ENCODE peak calls at places on chromosomes 1 and 21, in four cellular contexts. T, N, O and U are unnamed samples.

GRCh38 chr21:38897532-38898421 is 92.0 kb downstream of the ETS2 start:
- DNase-seq in T (no peak), N (no peak), O (no peak), U (no peak)

GRCh38 chr21:43736224-43736883 is 17.4 kb downstream of the PDXK start:
- DNase-seq in T (no peak), N (no peak), O (no peak), U (no peak)

GRCh38 chr1:8421721-8422120 is 103.8 kb downstream of the SLC45A1 start:
- DNase-seq in T (no peak), N (no peak), O (no peak), U (no peak)

GRCh38 chr1:75908717-75909152 is 23.5 kb downstream of the ASB17 start:
- DNase-seq in T (peak; percentile 71), N (peak; percentile 38), O (no peak), U (peak; percentile 15)

GRCh38 chr1:12359734-12360133 is 129.9 kb downstream of the VPS13D start:
- DNase-seq in T (no peak), N (no peak), O (no peak), U (no peak)

GRCh38 chr1:184199036-184199796 is 147.7 kb downstream of the TSEN15 start:
- DNase-seq in T (peak; percentile 18), N (no peak), O (no peak), U (peak; percentile 12)

GRCh38 chr1:89041055-89041707 is 18.5 kb upstream of the GBP3 start:
- DNase-seq in T (peak; percentile 58), N (no peak), O (no peak), U (no peak)

GRCh38 chr1:193479187-193479586 is 292.8 kb upstream of the B3GALT2 start:
- DNase-seq in T (no peak), N (no peak), O (no peak), U (no peak)

GRCh38 chr1:200075522-200075921 is 48.0 kb downstream of the NR5A2 start:
- DNase-seq in T (peak; percentile 58), N (no peak), O (no peak), U (no peak)

GRCh38 chr1:56535949-56536348 is 43.4 kb downstream of the PLPP3 start:
- DNase-seq in T (no peak), N (no peak), O (no peak), U (no peak)

GRCh38 chr1:6445062-6445763 is 20.6 kb downstream of the ESPN start:
- DNase-seq in T (peak; percentile 54), N (peak; percentile 60), O (no peak), U (no peak)

GRCh38 chr1:44587796-44588460 is 86.4 kb downstream of the TMEM53 start:
- DNase-seq in T (no peak), N (no peak), O (no peak), U (peak; percentile 56)

GRCh38 chr1:79745928-79746327 is 739.4 kb upstream of the ADGRL4 start:
- DNase-seq in T (no peak), N (no peak), O (no peak), U (no peak)

GRCh38 chr21:46307625-46308024 is 16.0 kb downstream of the C21orf58 start:
- DNase-seq in T (no peak), N (no peak), O (no peak), U (no peak)

GRCh38 chr1:58898739-58899580 is 115.1 kb upstream of the JUN start:
- DNase-seq in T (peak; percentile 62), N (peak; percentile 85), O (peak; percentile 67), U (peak; percentile 50)

GRCh38 chr1:234579967-234580366 is 30.0 kb downstream of the IRF2BP2 start:
- DNase-seq in T (peak; percentile 24), N (no peak), O (no peak), U (no peak)

GRCh38 chr1:70659891-70660290 is 248.8 kb downstream of the CTH start:
- DNase-seq in T (no peak), N (no peak), O (no peak), U (no peak)

GRCh38 chr1:235199441-235199840 is 38.4 kb upstream of the RBM34 start:
- DNase-seq in T (peak; percentile 73), N (peak; percentile 29), O (no peak), U (no peak)

GRCh38 chr21:34909492-34910292 is 139.4 kb downstream of the RUNX1 start:
- DNase-seq in T (no peak), N (no peak), O (no peak), U (no peak)

GRCh38 chr1:2255420-2256369 is 27.6 kb downstream of the SKI start:
- DNase-seq in T (peak; percentile 78), N (peak; percentile 45), O (no peak), U (no peak)

GRCh38 chr1:232597721-232598120 is 32.2 kb downstream of the SIPA1L2 start:
- DNase-seq in T (no peak), N (no peak), O (no peak), U (no peak)

GRCh38 chr1:52771384-52771783 is 45.1 kb downstream of the ZYG11B start:
- DNase-seq in T (no peak), N (no peak), O (no peak), U (no peak)

DNA sequence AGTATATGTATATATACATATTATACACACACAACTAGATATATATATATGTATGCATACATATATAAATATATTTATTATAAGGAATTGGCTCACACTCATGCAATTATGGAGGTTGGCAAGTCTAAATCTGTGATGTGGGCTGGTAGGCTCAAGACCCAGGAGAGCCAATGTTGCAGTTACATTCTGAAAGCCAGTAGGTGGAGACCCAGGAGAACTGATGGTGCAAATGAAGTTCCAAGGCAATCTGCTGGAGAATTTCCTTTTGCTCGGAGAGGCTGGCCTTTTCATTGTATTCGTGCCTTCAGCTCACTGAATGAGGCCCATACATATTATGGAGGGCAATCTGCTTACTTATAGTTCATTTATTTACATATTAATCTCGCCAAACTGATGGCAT is 9.4 kb downstream of the IVL start:
- DNase-seq in T (no peak), N (peak; percentile 44), O (no peak), U (no peak)
- TF ChIP-seq CTCF in T (no peak), N (no peak), O (no peak), U (no peak)

DNA sequence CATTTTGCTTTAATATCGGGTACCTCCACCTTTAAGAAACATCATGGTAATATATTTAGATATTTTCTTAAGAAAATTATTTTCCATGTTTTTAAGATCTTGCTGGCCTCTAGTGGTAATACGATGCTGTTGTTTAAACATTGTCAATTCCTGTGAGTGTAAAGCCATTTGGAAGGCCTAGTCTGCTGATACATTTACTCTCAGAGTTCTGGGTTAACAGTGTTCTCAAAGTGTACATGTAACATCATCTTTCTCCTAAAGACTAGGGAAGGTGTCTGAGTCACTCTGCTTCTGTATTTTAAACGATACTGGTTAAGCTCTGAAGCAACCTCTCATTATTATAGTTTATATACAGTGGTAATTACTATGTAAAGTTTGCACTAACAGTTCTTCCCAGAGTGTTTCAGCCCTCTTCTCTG is 189.1 kb downstream of the RASAL2 start:
- DNase-seq in T (peak; percentile 87), N (no peak), O (no peak), U (no peak)
- TF ChIP-seq CTCF in T (peak; percentile 67), N (peak; percentile 37), O (peak; percentile 47), U (no peak)

DNA sequence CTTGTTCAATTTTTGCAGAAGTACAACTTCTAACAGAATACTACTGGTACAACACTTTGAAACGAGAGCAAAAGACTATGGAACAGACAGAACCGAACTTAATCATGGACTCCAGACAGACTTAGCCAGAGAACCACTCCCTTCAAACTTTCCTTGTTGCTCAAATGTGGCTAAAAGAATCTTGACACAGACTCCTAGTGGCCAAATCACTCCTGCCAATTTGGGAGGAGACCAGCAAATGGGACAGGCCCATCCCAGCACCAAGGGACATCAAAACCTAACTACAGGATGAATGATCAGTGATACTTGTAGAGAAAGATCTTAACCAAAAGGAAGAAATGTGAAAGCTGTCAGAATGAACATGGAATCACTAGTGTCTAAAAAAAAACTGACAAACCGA is 154.0 kb downstream of the MATN1 start:
- DNase-seq in T (no peak), N (no peak), O (no peak), U (no peak)
- TF ChIP-seq CTCF in T (no peak), N (no peak), O (no peak), U (no peak)

GRCh38 chr1:195105281-195105680 is 1503.0 kb downstream of the KCNT2 start:
- DNase-seq in T (no peak), N (no peak), O (no peak), U (no peak)
- TF ChIP-seq CTCF in T (no peak), N (no peak), O (no peak), U (no peak)

DNA sequence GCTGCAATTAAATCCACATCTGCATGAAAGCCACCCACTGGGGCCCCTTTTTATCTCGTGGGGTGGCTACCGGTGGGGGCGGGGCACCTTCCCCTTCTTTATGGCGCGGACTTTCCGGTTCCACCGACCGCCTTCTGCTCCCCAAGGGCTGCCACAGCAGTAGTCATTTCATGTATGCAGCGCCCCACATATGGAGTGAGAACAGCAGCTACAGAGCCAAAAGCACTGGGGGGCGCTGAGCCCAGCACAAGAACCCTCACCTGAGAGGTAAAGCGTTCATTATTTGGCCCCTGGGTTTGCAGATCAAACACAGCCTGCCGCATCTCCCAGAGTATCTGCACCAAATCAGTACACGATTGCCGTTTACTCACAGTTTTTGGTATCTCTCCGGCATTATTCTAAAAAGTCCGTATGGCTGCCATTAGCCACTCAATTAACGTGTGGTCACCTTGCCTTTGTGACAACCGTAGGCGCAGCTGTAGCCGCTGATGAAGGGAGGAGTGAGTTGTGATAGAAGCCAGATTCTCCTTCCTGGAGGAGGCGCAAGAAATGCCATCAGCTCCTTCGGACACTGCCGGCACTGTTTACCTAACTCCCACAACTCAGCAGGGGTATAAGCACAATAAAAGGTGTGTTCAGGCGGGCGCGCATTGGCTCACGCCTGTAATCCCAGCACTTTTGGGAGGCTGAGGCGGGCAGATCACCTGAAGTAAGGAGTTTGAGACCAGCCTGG is 30.4 kb upstream of the CR2 start:
- DNase-seq in T (no peak), N (no peak), O (no peak), U (no peak)
- TF ChIP-seq CTCF in T (no peak), N (no peak), O (no peak), U (no peak)